ENCODE peak calls at places on chromosomes 6 and 20, in eight cellular contexts. X, L, B, I, V, R, T and Y are unnamed samples.
A peak's percentile ranks its signal among the peaks of the same experiment; 100 is the strongest.

GRCh38 chr6:31042801-31043200 is 32.5 kb downstream of the MUC22 start:
- DNase-seq in X (peak; percentile 67), L (peak; percentile 73), B (peak; percentile 19), I (no peak), V (peak; percentile 36), R (peak; percentile 47), T (peak; percentile 26), Y (peak; percentile 52)

GRCh38 chr20:18009116-18009515 is 40.3 kb downstream of the MGME1 start:
- DNase-seq in X (no peak), L (no peak), B (no peak), I (no peak), V (no peak), R (no peak), T (no peak), Y (no peak)

GRCh38 chr20:50062006-50062838 is 50.7 kb downstream of the UBE2V1 start:
- DNase-seq in X (no peak), L (peak; percentile 38), B (no peak), I (no peak), V (no peak), R (no peak), T (no peak), Y (no peak)

GRCh38 chr20:47330933-47331708 is 25.4 kb downstream of the ZMYND8 start:
- DNase-seq in X (no peak), L (peak; percentile 85), B (no peak), I (no peak), V (peak; percentile 52), R (peak; percentile 86), T (no peak), Y (peak; percentile 65)

GRCh38 chr20:41364967-41365765 is 1.5 kb downstream of the EMILIN3 start:
- DNase-seq in X (no peak), L (no peak), B (no peak), I (no peak), V (no peak), R (no peak), T (no peak), Y (no peak)

GRCh38 chr6:1596088-1596852 is 13.4 kb upstream of the FOXC1 start:
- DNase-seq in X (peak; percentile 43), L (peak; percentile 75), B (peak; percentile 65), I (no peak), V (no peak), R (no peak), T (peak; percentile 55), Y (peak; percentile 86)

GRCh38 chr6:155340464-155341129 is 26.3 kb upstream of the TFB1M start:
- DNase-seq in X (no peak), L (peak; percentile 66), B (no peak), I (no peak), V (no peak), R (peak; percentile 25), T (no peak), Y (peak; percentile 46)

GRCh38 chr6:107243471-107243870 is 128.2 kb upstream of the BEND3 start:
- DNase-seq in X (no peak), L (no peak), B (no peak), I (no peak), V (no peak), R (no peak), T (no peak), Y (no peak)

GRCh38 chr6:108656834-108657233 is 96.1 kb downstream of the FOXO3 start:
- DNase-seq in X (no peak), L (no peak), B (no peak), I (no peak), V (no peak), R (no peak), T (no peak), Y (no peak)

GRCh38 chr20:20593447-20594170 is 118.8 kb downstream of the RALGAPA2 start:
- DNase-seq in X (peak; percentile 74), L (peak; percentile 52), B (no peak), I (no peak), V (no peak), R (peak; percentile 39), T (peak; percentile 73), Y (peak; percentile 55)

GRCh38 chr20:19019734-19020364 is 192.6 kb upstream of the SLC24A3 start:
- DNase-seq in X (no peak), L (no peak), B (no peak), I (no peak), V (no peak), R (no peak), T (no peak), Y (no peak)

GRCh38 chr6:106275692-106276091 is 49.9 kb downstream of the ATG5 start:
- DNase-seq in X (no peak), L (peak; percentile 48), B (no peak), I (no peak), V (no peak), R (no peak), T (no peak), Y (peak; percentile 47)

GRCh38 chr6:43083041-43083669 is 7.0 kb downstream of the PTK7 start:
- DNase-seq in X (no peak), L (no peak), B (no peak), I (no peak), V (no peak), R (no peak), T (no peak), Y (no peak)

GRCh38 chr6:163926642-163927041 is 512.1 kb downstream of the QKI start:
- DNase-seq in X (no peak), L (peak; percentile 24), B (no peak), I (no peak), V (peak; percentile 27), R (no peak), T (no peak), Y (peak; percentile 37)

GRCh38 chr20:48823960-48824497 is 3.8 kb downstream of the PREX1 start:
- DNase-seq in X (no peak), L (peak; percentile 92), B (no peak), I (no peak), V (no peak), R (peak; percentile 83), T (no peak), Y (peak; percentile 60)

GRCh38 chr20:31630187-31630790 is 7.4 kb upstream of the COX4I2 start:
- DNase-seq in X (no peak), L (no peak), B (no peak), I (no peak), V (no peak), R (no peak), T (no peak), Y (no peak)

GRCh38 chr6:32108094-32108627 is 977 bp downstream of the TNXB start:
- DNase-seq in X (no peak), L (peak; percentile 75), B (no peak), I (no peak), V (peak; percentile 30), R (no peak), T (no peak), Y (peak; percentile 65)

GRCh38 chr20:2311329-2311728 is 15.5 kb downstream of the TGM3 start:
- DNase-seq in X (no peak), L (no peak), B (no peak), I (no peak), V (no peak), R (no peak), T (no peak), Y (no peak)

GRCh38 chr6:133724726-133725125 is 164.2 kb upstream of the TCF21 start:
- DNase-seq in X (no peak), L (peak; percentile 32), B (no peak), I (no peak), V (no peak), R (no peak), T (no peak), Y (peak; percentile 26)

GRCh38 chr6:132259070-132259469 is 142.2 kb downstream of the MOXD1 start:
- DNase-seq in X (no peak), L (peak; percentile 54), B (no peak), I (no peak), V (no peak), R (peak; percentile 49), T (peak; percentile 46), Y (peak; percentile 25)

GRCh38 chr20:33992145-33992922 is 1.4 kb upstream of the RALY start:
- DNase-seq in X (no peak), L (no peak), B (no peak), I (no peak), V (no peak), R (peak; percentile 71), T (peak; percentile 21), Y (no peak)

GRCh38 chr6:257031-257725 is 35.1 kb upstream of the DUSP22 start:
- DNase-seq in X (no peak), L (peak; percentile 12), B (no peak), I (no peak), V (no peak), R (peak; percentile 87), T (no peak), Y (no peak)

GRCh38 chr6:141326426-141326825 is 806.3 kb upstream of the GJE1 start:
- DNase-seq in X (no peak), L (peak; percentile 90), B (no peak), I (no peak), V (peak; percentile 2), R (peak; percentile 100), T (no peak), Y (peak; percentile 74)